ENCODE peak calls at places on chromosome 20, in ten cellular contexts. One of them, this sample, is unnamed.
A peak's percentile ranks its signal among the peaks of the same experiment; 100 is the strongest.

GRCh38 chr20:24651973-24652340 is 182.5 kb downstream of the SYNDIG1 start:
- DNase-seq in fibroblast of lung: no peak
- DNase-seq in T-helper 17 cell: no peak
- DNase-seq in activated CD4-positive, alpha-beta T cell treated with anti-CD3 and anti-CD28 coated beads for 24 hours: no peak
- DNase-seq in HS-5: no peak
- DNase-seq in HFF-Myc: no peak
- DNase-seq in stomach: no peak
- DNase-seq in upper lobe of left lung: no peak
- DNase-seq in T1000: no peak
- DNase-seq in omental fat pad: no peak
- DNase-seq in this sample: no peak

GRCh38 chr20:56575157-56575556 is 42.1 kb downstream of the FAM209B start:
- DNase-seq in fibroblast of lung: no peak
- DNase-seq in T-helper 17 cell: no peak
- DNase-seq in activated CD4-positive, alpha-beta T cell treated with anti-CD3 and anti-CD28 coated beads for 24 hours: no peak
- DNase-seq in HS-5: no peak
- DNase-seq in HFF-Myc: no peak
- DNase-seq in stomach: no peak
- DNase-seq in upper lobe of left lung: no peak
- DNase-seq in T1000: no peak
- DNase-seq in omental fat pad: no peak
- DNase-seq in this sample: no peak

GRCh38 chr20:63641146-63641791 is 12.0 kb downstream of the STMN3 start:
- DNase-seq in fibroblast of lung: no peak
- DNase-seq in T-helper 17 cell: peak; percentile 44
- DNase-seq in activated CD4-positive, alpha-beta T cell treated with anti-CD3 and anti-CD28 coated beads for 24 hours: no peak
- DNase-seq in HS-5: no peak
- DNase-seq in HFF-Myc: no peak
- DNase-seq in stomach: no peak
- DNase-seq in upper lobe of left lung: peak; percentile 91
- DNase-seq in T1000: no peak
- DNase-seq in omental fat pad: no peak
- DNase-seq in this sample: no peak

GRCh38 chr20:25178563-25179438 is 16.7 kb upstream of the ENTPD6 start:
- DNase-seq in fibroblast of lung: peak; percentile 98
- DNase-seq in T-helper 17 cell: no peak
- DNase-seq in activated CD4-positive, alpha-beta T cell treated with anti-CD3 and anti-CD28 coated beads for 24 hours: no peak
- DNase-seq in HS-5: peak; percentile 95
- DNase-seq in HFF-Myc: peak; percentile 63
- DNase-seq in stomach: peak; percentile 33
- DNase-seq in upper lobe of left lung: no peak
- DNase-seq in T1000: peak; percentile 70
- DNase-seq in omental fat pad: no peak
- DNase-seq in this sample: no peak

GRCh38 chr20:12311102-12311865 is 393.6 kb downstream of the BTBD3 start:
- DNase-seq in fibroblast of lung: no peak
- DNase-seq in T-helper 17 cell: no peak
- DNase-seq in activated CD4-positive, alpha-beta T cell treated with anti-CD3 and anti-CD28 coated beads for 24 hours: no peak
- DNase-seq in HS-5: no peak
- DNase-seq in HFF-Myc: no peak
- DNase-seq in stomach: no peak
- DNase-seq in upper lobe of left lung: no peak
- DNase-seq in T1000: no peak
- DNase-seq in omental fat pad: no peak
- DNase-seq in this sample: no peak

GRCh38 chr20:2379511-2380229 is 1.0 kb upstream of the TGM6 start:
- DNase-seq in fibroblast of lung: no peak
- DNase-seq in T-helper 17 cell: peak; percentile 9
- DNase-seq in activated CD4-positive, alpha-beta T cell treated with anti-CD3 and anti-CD28 coated beads for 24 hours: no peak
- DNase-seq in HS-5: no peak
- DNase-seq in HFF-Myc: no peak
- DNase-seq in stomach: no peak
- DNase-seq in upper lobe of left lung: no peak
- DNase-seq in T1000: no peak
- DNase-seq in omental fat pad: no peak
- DNase-seq in this sample: no peak

GRCh38 chr20:11373391-11373790 is 544.3 kb upstream of the BTBD3 start:
- DNase-seq in fibroblast of lung: peak; percentile 4
- DNase-seq in T-helper 17 cell: no peak
- DNase-seq in activated CD4-positive, alpha-beta T cell treated with anti-CD3 and anti-CD28 coated beads for 24 hours: no peak
- DNase-seq in HS-5: no peak
- DNase-seq in HFF-Myc: no peak
- DNase-seq in stomach: no peak
- DNase-seq in upper lobe of left lung: no peak
- DNase-seq in T1000: no peak
- DNase-seq in omental fat pad: no peak
- DNase-seq in this sample: no peak

GRCh38 chr20:43849496-43850197 is 65.0 kb upstream of the TOX2 start:
- DNase-seq in fibroblast of lung: peak; percentile 91
- DNase-seq in T-helper 17 cell: no peak
- DNase-seq in activated CD4-positive, alpha-beta T cell treated with anti-CD3 and anti-CD28 coated beads for 24 hours: no peak
- DNase-seq in HS-5: no peak
- DNase-seq in HFF-Myc: peak; percentile 31
- DNase-seq in stomach: no peak
- DNase-seq in upper lobe of left lung: no peak
- DNase-seq in T1000: peak; percentile 62
- DNase-seq in omental fat pad: no peak
- DNase-seq in this sample: no peak

GRCh38 chr20:56628015-56628872 is 862 bp upstream of the TFAP2C start:
- DNase-seq in fibroblast of lung: no peak
- DNase-seq in T-helper 17 cell: no peak
- DNase-seq in activated CD4-positive, alpha-beta T cell treated with anti-CD3 and anti-CD28 coated beads for 24 hours: no peak
- DNase-seq in HS-5: no peak
- DNase-seq in HFF-Myc: no peak
- DNase-seq in stomach: no peak
- DNase-seq in upper lobe of left lung: peak; percentile 87
- DNase-seq in T1000: no peak
- DNase-seq in omental fat pad: no peak
- DNase-seq in this sample: peak; percentile 70

GRCh38 chr20:59777321-59777705 is 156.1 kb downstream of the SYCP2 start:
- DNase-seq in fibroblast of lung: no peak
- DNase-seq in T-helper 17 cell: no peak
- DNase-seq in activated CD4-positive, alpha-beta T cell treated with anti-CD3 and anti-CD28 coated beads for 24 hours: no peak
- DNase-seq in HS-5: no peak
- DNase-seq in HFF-Myc: no peak
- DNase-seq in stomach: no peak
- DNase-seq in upper lobe of left lung: no peak
- DNase-seq in T1000: no peak
- DNase-seq in omental fat pad: no peak
- DNase-seq in this sample: no peak

GRCh38 chr20:41479113-41479512 is 112.5 kb upstream of the EMILIN3 start:
- DNase-seq in fibroblast of lung: no peak
- DNase-seq in T-helper 17 cell: no peak
- DNase-seq in activated CD4-positive, alpha-beta T cell treated with anti-CD3 and anti-CD28 coated beads for 24 hours: no peak
- DNase-seq in HS-5: no peak
- DNase-seq in HFF-Myc: no peak
- DNase-seq in stomach: no peak
- DNase-seq in upper lobe of left lung: no peak
- DNase-seq in T1000: no peak
- DNase-seq in omental fat pad: no peak
- DNase-seq in this sample: no peak

GRCh38 chr20:49335456-49335855 is 57.6 kb upstream of the ZNFX1 start:
- DNase-seq in fibroblast of lung: no peak
- DNase-seq in T-helper 17 cell: no peak
- DNase-seq in activated CD4-positive, alpha-beta T cell treated with anti-CD3 and anti-CD28 coated beads for 24 hours: no peak
- DNase-seq in HS-5: no peak
- DNase-seq in HFF-Myc: no peak
- DNase-seq in stomach: no peak
- DNase-seq in upper lobe of left lung: peak; percentile 66
- DNase-seq in T1000: no peak
- DNase-seq in omental fat pad: no peak
- DNase-seq in this sample: no peak

GRCh38 chr20:58636396-58636982 is 14.6 kb upstream of the STX16 start:
- DNase-seq in fibroblast of lung: no peak
- DNase-seq in T-helper 17 cell: no peak
- DNase-seq in activated CD4-positive, alpha-beta T cell treated with anti-CD3 and anti-CD28 coated beads for 24 hours: no peak
- DNase-seq in HS-5: no peak
- DNase-seq in HFF-Myc: no peak
- DNase-seq in stomach: no peak
- DNase-seq in upper lobe of left lung: no peak
- DNase-seq in T1000: no peak
- DNase-seq in omental fat pad: no peak
- DNase-seq in this sample: no peak

GRCh38 chr20:58553841-58554240 is 38.6 kb upstream of the APCDD1L start:
- DNase-seq in fibroblast of lung: peak; percentile 61
- DNase-seq in T-helper 17 cell: no peak
- DNase-seq in activated CD4-positive, alpha-beta T cell treated with anti-CD3 and anti-CD28 coated beads for 24 hours: no peak
- DNase-seq in HS-5: no peak
- DNase-seq in HFF-Myc: no peak
- DNase-seq in stomach: no peak
- DNase-seq in upper lobe of left lung: no peak
- DNase-seq in T1000: no peak
- DNase-seq in omental fat pad: no peak
- DNase-seq in this sample: no peak

GRCh38 chr20:1897965-1898464 is 2.8 kb downstream of the SIRPA start:
- DNase-seq in fibroblast of lung: no peak
- DNase-seq in T-helper 17 cell: no peak
- DNase-seq in activated CD4-positive, alpha-beta T cell treated with anti-CD3 and anti-CD28 coated beads for 24 hours: no peak
- DNase-seq in HS-5: no peak
- DNase-seq in HFF-Myc: no peak
- DNase-seq in stomach: no peak
- DNase-seq in upper lobe of left lung: no peak
- DNase-seq in T1000: no peak
- DNase-seq in omental fat pad: no peak
- DNase-seq in this sample: no peak

GRCh38 chr20:47353697-47354387 is 2.7 kb downstream of the ZMYND8 start:
- DNase-seq in fibroblast of lung: peak; percentile 57
- DNase-seq in T-helper 17 cell: no peak
- DNase-seq in activated CD4-positive, alpha-beta T cell treated with anti-CD3 and anti-CD28 coated beads for 24 hours: no peak
- DNase-seq in HS-5: no peak
- DNase-seq in HFF-Myc: no peak
- DNase-seq in stomach: no peak
- DNase-seq in upper lobe of left lung: no peak
- DNase-seq in T1000: no peak
- DNase-seq in omental fat pad: no peak
- DNase-seq in this sample: no peak

GRCh38 chr20:10185741-10186558 is 32.7 kb upstream of the SNAP25 start:
- DNase-seq in fibroblast of lung: peak; percentile 85
- DNase-seq in T-helper 17 cell: no peak
- DNase-seq in activated CD4-positive, alpha-beta T cell treated with anti-CD3 and anti-CD28 coated beads for 24 hours: no peak
- DNase-seq in HS-5: no peak
- DNase-seq in HFF-Myc: no peak
- DNase-seq in stomach: peak; percentile 72
- DNase-seq in upper lobe of left lung: no peak
- DNase-seq in T1000: no peak
- DNase-seq in omental fat pad: no peak
- DNase-seq in this sample: no peak

GRCh38 chr20:50873518-50873959 is 57.7 kb downstream of the ADNP start:
- DNase-seq in fibroblast of lung: no peak
- DNase-seq in T-helper 17 cell: no peak
- DNase-seq in activated CD4-positive, alpha-beta T cell treated with anti-CD3 and anti-CD28 coated beads for 24 hours: no peak
- DNase-seq in HS-5: no peak
- DNase-seq in HFF-Myc: no peak
- DNase-seq in stomach: no peak
- DNase-seq in upper lobe of left lung: no peak
- DNase-seq in T1000: no peak
- DNase-seq in omental fat pad: no peak
- DNase-seq in this sample: no peak

GRCh38 chr20:19968488-19969073 is 48.6 kb upstream of the NAA20 start:
- DNase-seq in fibroblast of lung: no peak
- DNase-seq in T-helper 17 cell: no peak
- DNase-seq in activated CD4-positive, alpha-beta T cell treated with anti-CD3 and anti-CD28 coated beads for 24 hours: no peak
- DNase-seq in HS-5: no peak
- DNase-seq in HFF-Myc: no peak
- DNase-seq in stomach: no peak
- DNase-seq in upper lobe of left lung: no peak
- DNase-seq in T1000: no peak
- DNase-seq in omental fat pad: no peak
- DNase-seq in this sample: no peak

GRCh38 chr20:19212524-19213502 is at the start of gene SLC24A3:
- DNase-seq in fibroblast of lung: peak; percentile 31
- DNase-seq in T-helper 17 cell: no peak
- DNase-seq in activated CD4-positive, alpha-beta T cell treated with anti-CD3 and anti-CD28 coated beads for 24 hours: no peak
- DNase-seq in HS-5: no peak
- DNase-seq in HFF-Myc: no peak
- DNase-seq in stomach: peak; percentile 83
- DNase-seq in upper lobe of left lung: peak; percentile 94
- DNase-seq in T1000: no peak
- DNase-seq in omental fat pad: no peak
- DNase-seq in this sample: peak; percentile 86

GRCh38 chr20:4683261-4683660 is 38.4 kb upstream of the PRND start:
- DNase-seq in fibroblast of lung: no peak
- DNase-seq in T-helper 17 cell: no peak
- DNase-seq in activated CD4-positive, alpha-beta T cell treated with anti-CD3 and anti-CD28 coated beads for 24 hours: no peak
- DNase-seq in HS-5: no peak
- DNase-seq in HFF-Myc: no peak
- DNase-seq in stomach: no peak
- DNase-seq in upper lobe of left lung: no peak
- DNase-seq in T1000: no peak
- DNase-seq in omental fat pad: no peak
- DNase-seq in this sample: no peak

GRCh38 chr20:17571967-17572638 is 2.2 kb downstream of the DSTN start:
- DNase-seq in fibroblast of lung: no peak
- DNase-seq in T-helper 17 cell: no peak
- DNase-seq in activated CD4-positive, alpha-beta T cell treated with anti-CD3 and anti-CD28 coated beads for 24 hours: no peak
- DNase-seq in HS-5: no peak
- DNase-seq in HFF-Myc: no peak
- DNase-seq in stomach: no peak
- DNase-seq in upper lobe of left lung: no peak
- DNase-seq in T1000: no peak
- DNase-seq in omental fat pad: no peak
- DNase-seq in this sample: no peak

GRCh38 chr20:62570403-62570802 is 71.9 kb upstream of the SLCO4A1 start:
- DNase-seq in fibroblast of lung: no peak
- DNase-seq in T-helper 17 cell: no peak
- DNase-seq in activated CD4-positive, alpha-beta T cell treated with anti-CD3 and anti-CD28 coated beads for 24 hours: no peak
- DNase-seq in HS-5: no peak
- DNase-seq in HFF-Myc: no peak
- DNase-seq in stomach: no peak
- DNase-seq in upper lobe of left lung: no peak
- DNase-seq in T1000: no peak
- DNase-seq in omental fat pad: no peak
- DNase-seq in this sample: no peak

GRCh38 chr20:49281059-49281912 is 3.4 kb upstream of the ZNFX1 start:
- DNase-seq in fibroblast of lung: peak; percentile 38
- DNase-seq in T-helper 17 cell: no peak
- DNase-seq in activated CD4-positive, alpha-beta T cell treated with anti-CD3 and anti-CD28 coated beads for 24 hours: no peak
- DNase-seq in HS-5: no peak
- DNase-seq in HFF-Myc: no peak
- DNase-seq in stomach: no peak
- DNase-seq in upper lobe of left lung: no peak
- DNase-seq in T1000: no peak
- DNase-seq in omental fat pad: no peak
- DNase-seq in this sample: no peak

GRCh38 chr20:1242530-1242929 is 16.7 kb downstream of the RAD21L1 start:
- DNase-seq in fibroblast of lung: peak; percentile 80
- DNase-seq in T-helper 17 cell: no peak
- DNase-seq in activated CD4-positive, alpha-beta T cell treated with anti-CD3 and anti-CD28 coated beads for 24 hours: no peak
- DNase-seq in HS-5: peak; percentile 72
- DNase-seq in HFF-Myc: peak; percentile 36
- DNase-seq in stomach: no peak
- DNase-seq in upper lobe of left lung: no peak
- DNase-seq in T1000: no peak
- DNase-seq in omental fat pad: no peak
- DNase-seq in this sample: no peak

GRCh38 chr20:38842558-38842981 is 37.1 kb downstream of the PPP1R16B start:
- DNase-seq in fibroblast of lung: no peak
- DNase-seq in T-helper 17 cell: no peak
- DNase-seq in activated CD4-positive, alpha-beta T cell treated with anti-CD3 and anti-CD28 coated beads for 24 hours: peak; percentile 73
- DNase-seq in HS-5: no peak
- DNase-seq in HFF-Myc: no peak
- DNase-seq in stomach: peak; percentile 35
- DNase-seq in upper lobe of left lung: no peak
- DNase-seq in T1000: no peak
- DNase-seq in omental fat pad: no peak
- DNase-seq in this sample: no peak

GRCh38 chr20:23021941-23022340 is 13.2 kb upstream of the SSTR4 start:
- DNase-seq in fibroblast of lung: no peak
- DNase-seq in T-helper 17 cell: no peak
- DNase-seq in activated CD4-positive, alpha-beta T cell treated with anti-CD3 and anti-CD28 coated beads for 24 hours: no peak
- DNase-seq in HS-5: no peak
- DNase-seq in HFF-Myc: peak; percentile 2
- DNase-seq in stomach: no peak
- DNase-seq in upper lobe of left lung: no peak
- DNase-seq in T1000: no peak
- DNase-seq in omental fat pad: no peak
- DNase-seq in this sample: no peak

GRCh38 chr20:10423735-10424134 is 10.3 kb downstream of the MKKS start:
- DNase-seq in fibroblast of lung: no peak
- DNase-seq in T-helper 17 cell: no peak
- DNase-seq in activated CD4-positive, alpha-beta T cell treated with anti-CD3 and anti-CD28 coated beads for 24 hours: no peak
- DNase-seq in HS-5: no peak
- DNase-seq in HFF-Myc: no peak
- DNase-seq in stomach: no peak
- DNase-seq in upper lobe of left lung: no peak
- DNase-seq in T1000: no peak
- DNase-seq in omental fat pad: no peak
- DNase-seq in this sample: no peak

This sample was measured in type B pancreatic cell.